ENCODE peak calls at places on chromosomes 2 and 18, in nine cellular contexts. E is MM.1S; B is WTC11; H is activated CD8-positive, alpha-beta T cell treated with anti-CD3 and anti-CD28 coated beads for 36 hours; K is PC-9; S is IMR-90; X is A673; I is tibial artery; Y is thyroid gland. D is an unnamed sample.

GRCh38 chr2:120693121-120693520 is 42.5 kb upstream of the GLI2 start:
- DNase-seq in Y (no peak), I (no peak), K (no peak), B (no peak), S (peak), X (no peak), H (no peak), E (no peak), D (no peak)

GRCh38 chr2:219832904-219833303 is 205.5 kb downstream of the SLC4A3 start:
- DNase-seq in E (no peak), S (no peak), X (no peak), K (no peak), Y (no peak), I (no peak), B (no peak), H (no peak), D (no peak)

GRCh38 chr2:166334800-166335199 is 40.9 kb downstream of the SCN9A start:
- DNase-seq in I (no peak), Y (no peak), S (no peak), X (no peak), H (no peak), B (no peak), E (no peak), K (no peak), D (no peak)

GRCh38 chr2:203437516-203437915 is 97.6 kb downstream of the RAPH1 start:
- DNase-seq in E (no peak), I (no peak), H (no peak), S (no peak), Y (no peak), X (no peak), B (no peak), K (no peak), D (no peak)

GRCh38 chr2:121825003-121825950 is 69.8 kb downstream of the TSN start:
- DNase-seq in E (no peak), H (no peak), K (no peak), Y (no peak), S (no peak), X (no peak), B (peak), I (no peak), D (no peak)

GRCh38 chr2:85924522-85924921 is 35.7 kb upstream of the ST3GAL5 start:
- DNase-seq in Y (peak), E (peak), X (no peak), S (peak), K (peak), B (no peak), H (no peak), I (peak), D (peak)

GRCh38 chr2:133326651-133327397 is 241.4 kb downstream of the NCKAP5 start:
- DNase-seq in E (no peak), Y (no peak), S (peak), B (no peak), I (no peak), X (peak), K (no peak), H (no peak), D (no peak)

GRCh38 chr2:127622561-127623387 is 23.2 kb upstream of the GPR17 start:
- DNase-seq in K (no peak), X (no peak), H (no peak), E (no peak), I (no peak), Y (no peak), B (peak), S (no peak), D (no peak)

GRCh38 chr18:10134204-10134603 is 220.4 kb downstream of the VAPA start:
- DNase-seq in K (no peak), S (no peak), H (no peak), Y (no peak), I (no peak), X (no peak), B (no peak), E (no peak), D (no peak)

GRCh38 chr2:63537306-63537705 is 51.0 kb downstream of the WDPCP start:
- DNase-seq in X (no peak), S (peak), K (no peak), H (no peak), Y (no peak), I (no peak), E (no peak), B (no peak), D (no peak)

GRCh38 chr2:225999692-226000091 is 600.2 kb downstream of the NYAP2 start:
- DNase-seq in K (no peak), X (no peak), Y (no peak), H (no peak), S (no peak), E (no peak), I (no peak), B (no peak), D (no peak)

GRCh38 chr2:88692187-88692586 is 714 bp downstream of the RPIA start:
- DNase-seq in I (peak), B (peak), Y (peak), E (peak), X (peak), K (no peak), S (peak), H (peak), D (peak)

GRCh38 chr18:77068890-77069312 is 63.7 kb downstream of the MBP start:
- DNase-seq in I (no peak), E (no peak), S (peak), X (no peak), H (peak), B (no peak), Y (no peak), K (no peak), D (no peak)

GRCh38 chr2:120710256-120710655 is 25.4 kb upstream of the GLI2 start:
- DNase-seq in S (peak), X (no peak), H (no peak), B (peak), K (no peak), I (no peak), Y (no peak), E (no peak), D (no peak)

GRCh38 chr2:58731488-58731869 is 490.4 kb upstream of the FANCL start:
- DNase-seq in E (no peak), H (no peak), K (no peak), B (no peak), Y (no peak), X (peak), I (no peak), S (no peak), D (no peak)

GRCh38 chr2:218389333-218390150 is 7.5 kb downstream of the SLC11A1 start:
- DNase-seq in Y (no peak), S (no peak), B (no peak), I (no peak), H (no peak), E (no peak), X (no peak), K (peak), D (no peak)

GRCh38 chr2:57181315-57182038 is 865.1 kb upstream of the VRK2 start:
- DNase-seq in X (no peak), S (peak), B (no peak), Y (no peak), I (no peak), H (no peak), E (no peak), K (peak), D (no peak)

GRCh38 chr2:206616141-206616540 is 26.1 kb upstream of the FAM237A start:
- DNase-seq in Y (no peak), B (no peak), K (peak), I (no peak), S (peak), E (no peak), X (no peak), H (no peak), D (no peak)

GRCh38 chr18:3441290-3441689 is 8.7 kb upstream of the TGIF1 start:
- DNase-seq in E (no peak), Y (peak), X (peak), I (no peak), B (peak), S (no peak), H (peak), K (no peak), D (no peak)

GRCh38 chr2:203340791-203341487 is 12.7 kb downstream of the ABI2 start:
- DNase-seq in E (no peak), S (peak), H (no peak), K (peak), X (peak), B (no peak), I (no peak), Y (peak), D (no peak)

GRCh38 chr2:62527478-62528210 is 21.6 kb upstream of the TMEM17 start:
- DNase-seq in Y (no peak), I (no peak), X (no peak), K (no peak), B (no peak), E (no peak), S (no peak), H (no peak), D (no peak)

GRCh38 chr2:110126086-110126773 is 10.6 kb upstream of the MALL start:
- DNase-seq in E (no peak), S (peak), H (no peak), Y (no peak), X (no peak), B (no peak), I (no peak), K (no peak), D (no peak)

GRCh38 chr2:157572725-157573124 is 55.9 kb downstream of the ACVR1C start:
- DNase-seq in K (no peak), I (no peak), B (no peak), Y (no peak), H (peak), S (no peak), X (no peak), E (peak), D (peak)
- TF ChIP-seq CTCF in K (peak), I (no peak), B (peak), Y (peak), H (peak), S (no peak), X (peak), E (peak), D (no peak)

GRCh38 chr2:158115202-158115783 is 13.6 kb downstream of the UPP2 start:
- DNase-seq in E (no peak), B (no peak), S (no peak), X (no peak), Y (no peak), H (no peak), K (no peak), I (no peak), D (no peak)

GRCh38 chr2:158113896-158114295 is 12.2 kb downstream of the UPP2 start:
- DNase-seq in S (no peak), B (no peak), Y (no peak), X (no peak), K (no peak), H (no peak), E (no peak), I (no peak), D (no peak)

GRCh38 chr2:158112971-158113370 is 11.3 kb downstream of the UPP2 start:
- DNase-seq in X (no peak), E (no peak), B (no peak), H (no peak), Y (no peak), I (no peak), K (no peak), S (no peak), D (no peak)
- TF ChIP-seq CTCF in X (no peak), E (no peak), B (no peak), H (no peak), Y (no peak), I (no peak), K (no peak), S (no peak), D (no peak)

DNA sequence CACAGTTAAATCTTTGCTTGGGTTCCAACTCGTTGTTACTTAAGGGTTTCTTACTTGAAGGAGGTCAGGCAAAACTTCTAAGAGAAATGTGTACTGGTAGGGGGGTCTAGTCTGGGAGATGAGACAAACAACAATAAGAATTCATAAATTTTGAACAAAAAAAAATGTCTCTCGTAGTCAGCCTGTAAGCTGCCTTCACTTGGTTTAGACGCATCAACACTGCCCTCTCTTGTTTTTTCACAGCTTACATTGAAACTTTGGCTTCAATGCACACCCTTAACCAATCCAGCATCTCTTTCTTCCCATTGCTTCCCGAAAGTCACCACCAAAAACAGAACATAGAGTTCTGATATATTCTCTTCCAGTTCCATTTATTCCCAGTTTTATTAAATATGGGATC is 576.4 kb upstream of the PIK3C3 start:
- DNase-seq in K (no peak), Y (no peak), E (no peak), S (peak), X (peak), H (no peak), B (no peak), I (no peak), D (no peak)
- TF ChIP-seq CTCF in K (no peak), Y (peak), E (no peak), S (peak), X (peak), H (no peak), B (no peak), I (no peak), D (peak)

GRCh38 chr2:118661184-118661583 is 186.3 kb downstream of the EN1 start:
- DNase-seq in E (no peak), H (no peak), K (no peak), I (no peak), S (no peak), B (no peak), Y (no peak), X (no peak), D (no peak)
- TF ChIP-seq CTCF in E (no peak), H (no peak), K (no peak), I (no peak), S (no peak), B (no peak), Y (no peak), X (no peak), D (no peak)

DNA sequence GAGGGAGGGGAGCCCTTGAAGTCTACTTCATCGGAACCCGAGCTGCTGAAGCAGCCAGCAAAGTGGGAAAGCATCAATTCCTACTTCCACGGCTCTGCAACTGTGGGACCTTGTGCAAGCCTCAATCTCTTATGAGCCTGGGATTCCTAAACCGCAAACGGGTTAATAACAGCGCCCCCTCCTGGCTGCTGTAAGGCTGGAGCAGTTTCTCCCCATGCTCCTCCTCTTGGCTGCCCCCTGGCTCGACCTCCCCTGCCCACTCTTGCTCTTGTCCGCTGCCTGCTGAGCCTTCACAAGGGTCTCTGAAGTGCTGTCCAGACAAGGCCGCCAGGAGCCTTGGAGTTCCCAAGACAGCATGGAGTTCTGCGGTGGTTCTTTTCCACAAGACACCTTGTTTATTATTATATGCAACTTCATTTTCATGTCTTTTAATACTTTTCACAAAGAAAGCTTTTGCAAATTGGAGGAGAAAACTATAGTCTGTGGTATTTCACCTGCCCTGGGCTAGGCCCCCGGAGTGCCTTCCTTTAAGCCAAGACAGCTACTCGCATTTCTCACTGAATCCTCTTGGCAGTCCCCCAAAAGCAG is 157.2 kb downstream of the DDX1 start:
- DNase-seq in B (peak), I (no peak), S (no peak), Y (peak), H (peak), K (no peak), E (no peak), X (peak), D (peak)
- TF ChIP-seq CTCF in B (peak), I (no peak), S (no peak), Y (peak), H (peak), K (peak), E (no peak), X (peak), D (peak)

GRCh38 chr2:5563411-5563810 is 128.8 kb upstream of the SOX11 start:
- DNase-seq in S (no peak), K (no peak), Y (no peak), I (no peak), H (no peak), B (no peak), X (no peak), E (no peak), D (no peak)
- TF ChIP-seq CTCF in S (no peak), K (no peak), Y (no peak), I (no peak), H (no peak), B (no peak), X (no peak), E (no peak), D (no peak)

GRCh38 chr2:1245193-1245592 is 168.1 kb upstream of the TPO start:
- DNase-seq in H (no peak), I (no peak), E (no peak), Y (no peak), S (no peak), B (no peak), X (no peak), K (no peak), D (no peak)

GRCh38 chr2:1251520-1251919 is 161.7 kb upstream of the TPO start:
- DNase-seq in E (no peak), Y (no peak), K (no peak), B (no peak), I (no peak), X (no peak), S (no peak), H (no peak), D (no peak)

GRCh38 chr2:1249897-1250687 is 163.2 kb upstream of the TPO start:
- DNase-seq in H (no peak), K (no peak), E (no peak), X (no peak), Y (no peak), S (no peak), B (no peak), I (no peak), D (no peak)

GRCh38 chr2:1248187-1248586 is 165.1 kb upstream of the TPO start:
- DNase-seq in S (no peak), B (no peak), Y (no peak), H (no peak), X (no peak), E (no peak), I (no peak), K (no peak), D (no peak)

DNA sequence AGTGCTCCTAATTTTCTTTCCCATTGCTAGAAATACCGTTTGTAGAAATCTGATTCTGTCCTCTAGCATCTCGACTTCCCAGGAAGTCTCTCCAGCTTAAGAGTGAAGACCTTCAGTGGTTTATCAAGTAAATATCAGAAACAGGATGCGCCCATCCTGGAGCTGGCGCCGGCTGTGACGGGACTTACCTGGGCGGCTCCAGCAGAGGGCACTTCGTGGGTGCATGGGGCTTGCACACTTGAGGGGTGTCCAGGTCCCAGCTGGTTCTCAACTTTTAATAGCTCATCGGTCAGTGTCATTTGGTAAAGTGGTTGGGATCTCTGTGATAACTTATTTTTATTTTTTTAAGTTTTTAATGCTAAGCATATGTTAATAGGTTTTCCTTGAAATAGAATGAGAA is 167.0 kb upstream of the TPO start:
- DNase-seq in Y (no peak), B (no peak), X (no peak), E (no peak), I (no peak), K (no peak), S (no peak), H (no peak), D (no peak)
- TF ChIP-seq CTCF in Y (no peak), B (no peak), X (peak), E (no peak), I (no peak), K (no peak), S (no peak), H (no peak), D (no peak)

DNA sequence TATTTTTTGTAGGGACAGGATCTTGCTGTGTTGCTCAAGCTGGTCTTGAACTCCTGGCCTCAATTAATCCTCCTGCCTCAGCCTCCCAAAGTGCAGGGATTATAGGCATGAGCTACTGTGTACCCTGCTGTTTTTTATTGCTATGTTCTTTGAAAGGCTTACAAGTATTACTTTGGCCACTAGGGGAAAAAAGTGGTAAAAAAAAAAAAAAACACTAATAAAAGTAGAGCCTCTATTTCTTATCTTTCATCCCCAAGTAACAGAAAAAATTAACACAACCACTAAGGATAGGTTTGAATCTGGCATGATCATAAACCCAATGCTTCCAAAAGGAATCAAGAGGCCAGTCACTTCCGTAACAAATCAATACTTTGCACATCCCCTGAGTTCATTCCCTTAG is 11.6 kb downstream of the NOL10 start:
- DNase-seq in X (peak), H (no peak), I (no peak), E (no peak), K (no peak), B (no peak), S (no peak), Y (no peak), D (no peak)
- TF ChIP-seq CTCF in X (peak), H (peak), I (peak), E (peak), K (peak), B (no peak), S (peak), Y (no peak), D (no peak)

GRCh38 chr18:79200546-79201268 is 131.5 kb downstream of the ATP9B start:
- DNase-seq in S (peak), X (peak), E (no peak), H (peak), B (no peak), I (peak), Y (peak), K (no peak), D (no peak)

GRCh38 chr18:79195716-79196683 is 126.8 kb downstream of the ATP9B start:
- DNase-seq in X (no peak), B (no peak), E (no peak), K (no peak), H (no peak), Y (no peak), S (no peak), I (no peak), D (no peak)

GRCh38 chr18:79197531-79197930 is 128.3 kb downstream of the ATP9B start:
- DNase-seq in X (no peak), K (no peak), H (no peak), B (no peak), S (no peak), I (no peak), Y (no peak), E (peak), D (no peak)

GRCh38 chr18:79203017-79203605 is 133.9 kb downstream of the ATP9B start:
- DNase-seq in Y (no peak), I (no peak), B (no peak), X (no peak), S (peak), K (peak), E (no peak), H (peak), D (no peak)

DNA sequence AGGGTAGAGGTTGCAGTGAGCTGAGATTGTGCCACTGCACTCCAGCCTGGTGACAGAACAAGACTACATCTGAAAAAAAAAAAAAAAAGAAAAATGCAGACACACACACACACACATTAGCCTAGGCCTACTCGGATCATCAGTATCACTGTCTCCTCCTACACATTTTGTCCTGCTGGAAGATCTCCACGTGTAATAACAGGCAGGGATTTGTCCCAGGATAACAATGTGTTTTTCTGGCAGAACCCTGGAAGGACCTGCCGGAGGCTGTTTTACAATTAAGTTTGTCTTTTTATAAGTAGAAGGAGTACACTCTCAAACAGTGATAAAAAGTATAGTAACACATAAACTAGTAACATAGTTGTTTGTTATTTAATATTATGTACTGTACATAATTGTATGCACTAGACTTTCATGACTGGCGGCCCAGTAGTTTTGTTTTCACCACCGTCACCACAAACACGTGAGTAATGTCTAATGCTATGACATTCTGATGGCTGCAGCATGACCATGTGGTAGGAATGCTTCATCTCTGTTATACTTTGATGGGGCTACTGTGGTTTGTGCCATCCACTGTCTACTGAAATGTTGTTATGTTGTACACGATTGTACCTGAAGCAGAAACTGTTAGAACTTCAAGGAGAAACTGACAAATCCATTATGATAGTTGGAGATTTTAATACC is 130.6 kb downstream of the ATP9B start:
- DNase-seq in Y (no peak), X (no peak), H (peak), S (peak), K (no peak), E (peak), B (no peak), I (no peak), D (no peak)
- TF ChIP-seq CTCF in Y (no peak), X (no peak), H (no peak), S (peak), K (no peak), E (peak), B (no peak), I (no peak), D (no peak)